ENCODE peak calls at places on chromosome 13, in nine cellular contexts. One of them, this sample, is unnamed.

GRCh38 chr13:28678809-28679208 is 19.9 kb downstream of the POMP start:
- DNase-seq in activated naive CD4-positive, alpha-beta T cell treated with anti-CD3 and anti-CD28 coated beads, Interleukin-2, amount 10 ng/mL, durations not matched to agents 7 days and 5 days: no peak
- DNase-seq in EH: peak
- DNase-seq in AG04450: no peak
- DNase-seq in iPS DF 6.9: no peak
- DNase-seq in heart left ventricle: no peak
- DNase-seq in AG10803: no peak
- DNase-seq in skeletal muscle cell: no peak
- DNase-seq in OCI-LY7: no peak
- DNase-seq in this sample: no peak

GRCh38 chr13:92994056-92994455 is 232.6 kb upstream of the GPC6 start:
- DNase-seq in skeletal muscle cell: peak
- DNase-seq in AG10803: no peak
- DNase-seq in OCI-LY7: no peak
- DNase-seq in EH: no peak
- DNase-seq in heart left ventricle: no peak
- DNase-seq in AG04450: peak
- DNase-seq in iPS DF 6.9: no peak
- DNase-seq in activated naive CD4-positive, alpha-beta T cell treated with anti-CD3 and anti-CD28 coated beads, Interleukin-2, amount 10 ng/mL, durations not matched to agents 7 days and 5 days: no peak
- DNase-seq in this sample: no peak

GRCh38 chr13:48006396-48006795 is 5.3 kb upstream of the SUCLA2 start:
- DNase-seq in AG10803: peak
- DNase-seq in skeletal muscle cell: no peak
- DNase-seq in OCI-LY7: no peak
- DNase-seq in activated naive CD4-positive, alpha-beta T cell treated with anti-CD3 and anti-CD28 coated beads, Interleukin-2, amount 10 ng/mL, durations not matched to agents 7 days and 5 days: no peak
- DNase-seq in heart left ventricle: no peak
- DNase-seq in EH: peak
- DNase-seq in iPS DF 6.9: no peak
- DNase-seq in AG04450: no peak
- DNase-seq in this sample: no peak

GRCh38 chr13:51844862-51845573 is at the start of gene TMEM272:
- DNase-seq in activated naive CD4-positive, alpha-beta T cell treated with anti-CD3 and anti-CD28 coated beads, Interleukin-2, amount 10 ng/mL, durations not matched to agents 7 days and 5 days: peak
- DNase-seq in skeletal muscle cell: no peak
- DNase-seq in AG10803: no peak
- DNase-seq in EH: peak
- DNase-seq in iPS DF 6.9: peak
- DNase-seq in OCI-LY7: peak
- DNase-seq in heart left ventricle: peak
- DNase-seq in AG04450: no peak
- DNase-seq in this sample: peak

GRCh38 chr13:113400621-113401451 is 36.9 kb upstream of the GRTP1 start:
- DNase-seq in OCI-LY7: peak
- DNase-seq in AG10803: peak
- DNase-seq in iPS DF 6.9: no peak
- DNase-seq in EH: peak
- DNase-seq in skeletal muscle cell: no peak
- DNase-seq in AG04450: no peak
- DNase-seq in heart left ventricle: peak
- DNase-seq in activated naive CD4-positive, alpha-beta T cell treated with anti-CD3 and anti-CD28 coated beads, Interleukin-2, amount 10 ng/mL, durations not matched to agents 7 days and 5 days: no peak
- DNase-seq in this sample: no peak

GRCh38 chr13:113452942-113453901 is at the start of gene ADPRHL1:
- DNase-seq in EH: no peak
- DNase-seq in activated naive CD4-positive, alpha-beta T cell treated with anti-CD3 and anti-CD28 coated beads, Interleukin-2, amount 10 ng/mL, durations not matched to agents 7 days and 5 days: no peak
- DNase-seq in heart left ventricle: peak
- DNase-seq in skeletal muscle cell: no peak
- DNase-seq in AG10803: no peak
- DNase-seq in iPS DF 6.9: no peak
- DNase-seq in AG04450: no peak
- DNase-seq in OCI-LY7: no peak
- DNase-seq in this sample: no peak

GRCh38 chr13:27620377-27621115 is at the start of gene LNX2:
- DNase-seq in iPS DF 6.9: peak
- DNase-seq in OCI-LY7: peak
- DNase-seq in AG04450: peak
- DNase-seq in activated naive CD4-positive, alpha-beta T cell treated with anti-CD3 and anti-CD28 coated beads, Interleukin-2, amount 10 ng/mL, durations not matched to agents 7 days and 5 days: peak
- DNase-seq in skeletal muscle cell: peak
- DNase-seq in AG10803: peak
- DNase-seq in EH: peak
- DNase-seq in heart left ventricle: peak
- DNase-seq in this sample: peak

GRCh38 chr13:73684750-73685149 is 449.5 kb downstream of the KLF12 start:
- DNase-seq in AG04450: no peak
- DNase-seq in AG10803: no peak
- DNase-seq in OCI-LY7: no peak
- DNase-seq in EH: no peak
- DNase-seq in skeletal muscle cell: no peak
- DNase-seq in activated naive CD4-positive, alpha-beta T cell treated with anti-CD3 and anti-CD28 coated beads, Interleukin-2, amount 10 ng/mL, durations not matched to agents 7 days and 5 days: no peak
- DNase-seq in iPS DF 6.9: no peak
- DNase-seq in heart left ventricle: no peak
- DNase-seq in this sample: no peak

GRCh38 chr13:35987572-35988513 is 143.3 kb downstream of the DCLK1 start:
- DNase-seq in iPS DF 6.9: no peak
- DNase-seq in AG10803: no peak
- DNase-seq in AG04450: no peak
- DNase-seq in heart left ventricle: no peak
- DNase-seq in activated naive CD4-positive, alpha-beta T cell treated with anti-CD3 and anti-CD28 coated beads, Interleukin-2, amount 10 ng/mL, durations not matched to agents 7 days and 5 days: no peak
- DNase-seq in OCI-LY7: no peak
- DNase-seq in skeletal muscle cell: no peak
- DNase-seq in EH: no peak
- DNase-seq in this sample: no peak

GRCh38 chr13:52978989-52979388 is 49.6 kb upstream of the OLFM4 start:
- DNase-seq in AG04450: no peak
- DNase-seq in skeletal muscle cell: no peak
- DNase-seq in OCI-LY7: no peak
- DNase-seq in EH: no peak
- DNase-seq in activated naive CD4-positive, alpha-beta T cell treated with anti-CD3 and anti-CD28 coated beads, Interleukin-2, amount 10 ng/mL, durations not matched to agents 7 days and 5 days: no peak
- DNase-seq in heart left ventricle: no peak
- DNase-seq in iPS DF 6.9: no peak
- DNase-seq in AG10803: no peak
- DNase-seq in this sample: no peak

GRCh38 chr13:30569901-30570576 is 47.7 kb upstream of the USPL1 start:
- DNase-seq in AG04450: peak
- DNase-seq in skeletal muscle cell: peak
- DNase-seq in AG10803: peak
- DNase-seq in iPS DF 6.9: no peak
- DNase-seq in EH: peak
- DNase-seq in OCI-LY7: no peak
- DNase-seq in heart left ventricle: peak
- DNase-seq in activated naive CD4-positive, alpha-beta T cell treated with anti-CD3 and anti-CD28 coated beads, Interleukin-2, amount 10 ng/mL, durations not matched to agents 7 days and 5 days: no peak
- DNase-seq in this sample: peak

GRCh38 chr13:112738606-112739005 is 48.8 kb downstream of the ATP11A start:
- DNase-seq in activated naive CD4-positive, alpha-beta T cell treated with anti-CD3 and anti-CD28 coated beads, Interleukin-2, amount 10 ng/mL, durations not matched to agents 7 days and 5 days: no peak
- DNase-seq in skeletal muscle cell: no peak
- DNase-seq in OCI-LY7: no peak
- DNase-seq in AG04450: no peak
- DNase-seq in EH: no peak
- DNase-seq in iPS DF 6.9: no peak
- DNase-seq in heart left ventricle: no peak
- DNase-seq in AG10803: no peak
- DNase-seq in this sample: no peak

GRCh38 chr13:65830411-65831172 is 1399.5 kb downstream of the PCDH9 start:
- DNase-seq in iPS DF 6.9: no peak
- DNase-seq in skeletal muscle cell: no peak
- DNase-seq in heart left ventricle: no peak
- DNase-seq in OCI-LY7: no peak
- DNase-seq in AG04450: no peak
- DNase-seq in AG10803: no peak
- DNase-seq in EH: no peak
- DNase-seq in activated naive CD4-positive, alpha-beta T cell treated with anti-CD3 and anti-CD28 coated beads, Interleukin-2, amount 10 ng/mL, durations not matched to agents 7 days and 5 days: no peak
- DNase-seq in this sample: no peak

GRCh38 chr13:19596960-19597361 is 35.6 kb upstream of the TPTE2 start:
- DNase-seq in iPS DF 6.9: no peak
- DNase-seq in activated naive CD4-positive, alpha-beta T cell treated with anti-CD3 and anti-CD28 coated beads, Interleukin-2, amount 10 ng/mL, durations not matched to agents 7 days and 5 days: no peak
- DNase-seq in AG04450: no peak
- DNase-seq in AG10803: no peak
- DNase-seq in skeletal muscle cell: no peak
- DNase-seq in heart left ventricle: no peak
- DNase-seq in OCI-LY7: no peak
- DNase-seq in EH: peak
- DNase-seq in this sample: peak

GRCh38 chr13:99505814-99506269 is 4.6 kb downstream of the TM9SF2 start:
- DNase-seq in skeletal muscle cell: no peak
- DNase-seq in AG04450: no peak
- DNase-seq in OCI-LY7: no peak
- DNase-seq in EH: peak
- DNase-seq in AG10803: peak
- DNase-seq in activated naive CD4-positive, alpha-beta T cell treated with anti-CD3 and anti-CD28 coated beads, Interleukin-2, amount 10 ng/mL, durations not matched to agents 7 days and 5 days: no peak
- DNase-seq in heart left ventricle: no peak
- DNase-seq in iPS DF 6.9: no peak
- DNase-seq in this sample: no peak

GRCh38 chr13:40993987-40994386 is 25.1 kb downstream of the ELF1 start:
- DNase-seq in AG04450: no peak
- DNase-seq in activated naive CD4-positive, alpha-beta T cell treated with anti-CD3 and anti-CD28 coated beads, Interleukin-2, amount 10 ng/mL, durations not matched to agents 7 days and 5 days: no peak
- DNase-seq in EH: no peak
- DNase-seq in skeletal muscle cell: no peak
- DNase-seq in AG10803: no peak
- DNase-seq in OCI-LY7: no peak
- DNase-seq in iPS DF 6.9: peak
- DNase-seq in heart left ventricle: no peak
- DNase-seq in this sample: no peak

GRCh38 chr13:108368240-108368898 is 98.9 kb downstream of the TNFSF13B start:
- DNase-seq in AG10803: no peak
- DNase-seq in AG04450: no peak
- DNase-seq in OCI-LY7: no peak
- DNase-seq in heart left ventricle: no peak
- DNase-seq in EH: no peak
- DNase-seq in activated naive CD4-positive, alpha-beta T cell treated with anti-CD3 and anti-CD28 coated beads, Interleukin-2, amount 10 ng/mL, durations not matched to agents 7 days and 5 days: no peak
- DNase-seq in skeletal muscle cell: no peak
- DNase-seq in iPS DF 6.9: no peak
- DNase-seq in this sample: no peak

GRCh38 chr13:43387880-43388279 is 364.5 kb downstream of the DNAJC15 start:
- DNase-seq in heart left ventricle: no peak
- DNase-seq in EH: no peak
- DNase-seq in AG04450: no peak
- DNase-seq in skeletal muscle cell: no peak
- DNase-seq in activated naive CD4-positive, alpha-beta T cell treated with anti-CD3 and anti-CD28 coated beads, Interleukin-2, amount 10 ng/mL, durations not matched to agents 7 days and 5 days: no peak
- DNase-seq in OCI-LY7: no peak
- DNase-seq in AG10803: no peak
- DNase-seq in iPS DF 6.9: no peak
- DNase-seq in this sample: no peak

GRCh38 chr13:51502206-51502651 is 49.4 kb upstream of the INTS6 start:
- DNase-seq in AG10803: no peak
- DNase-seq in heart left ventricle: no peak
- DNase-seq in OCI-LY7: no peak
- DNase-seq in activated naive CD4-positive, alpha-beta T cell treated with anti-CD3 and anti-CD28 coated beads, Interleukin-2, amount 10 ng/mL, durations not matched to agents 7 days and 5 days: no peak
- DNase-seq in skeletal muscle cell: no peak
- DNase-seq in EH: peak
- DNase-seq in iPS DF 6.9: no peak
- DNase-seq in AG04450: no peak
- DNase-seq in this sample: no peak

GRCh38 chr13:48944221-48944620 is 31.5 kb upstream of the FNDC3A start:
- DNase-seq in EH: no peak
- DNase-seq in iPS DF 6.9: no peak
- DNase-seq in AG04450: no peak
- DNase-seq in heart left ventricle: no peak
- DNase-seq in skeletal muscle cell: peak
- DNase-seq in OCI-LY7: no peak
- DNase-seq in AG10803: no peak
- DNase-seq in activated naive CD4-positive, alpha-beta T cell treated with anti-CD3 and anti-CD28 coated beads, Interleukin-2, amount 10 ng/mL, durations not matched to agents 7 days and 5 days: no peak
- DNase-seq in this sample: no peak

GRCh38 chr13:74136089-74136658 is 2.0 kb upstream of the KLF12 start:
- DNase-seq in heart left ventricle: peak
- DNase-seq in iPS DF 6.9: no peak
- DNase-seq in OCI-LY7: peak
- DNase-seq in AG10803: peak
- DNase-seq in skeletal muscle cell: no peak
- DNase-seq in AG04450: no peak
- DNase-seq in EH: peak
- DNase-seq in activated naive CD4-positive, alpha-beta T cell treated with anti-CD3 and anti-CD28 coated beads, Interleukin-2, amount 10 ng/mL, durations not matched to agents 7 days and 5 days: peak
- DNase-seq in this sample: peak

GRCh38 chr13:51804295-51805172 is 571 bp upstream of the DHRS12 start:
- DNase-seq in activated naive CD4-positive, alpha-beta T cell treated with anti-CD3 and anti-CD28 coated beads, Interleukin-2, amount 10 ng/mL, durations not matched to agents 7 days and 5 days: no peak
- DNase-seq in iPS DF 6.9: no peak
- DNase-seq in AG04450: no peak
- DNase-seq in OCI-LY7: no peak
- DNase-seq in EH: no peak
- DNase-seq in skeletal muscle cell: no peak
- DNase-seq in heart left ventricle: peak
- DNase-seq in AG10803: no peak
- DNase-seq in this sample: no peak

GRCh38 chr13:112353856-112354255 is 22.3 kb upstream of the SPACA7 start:
- DNase-seq in EH: no peak
- DNase-seq in AG04450: no peak
- DNase-seq in iPS DF 6.9: no peak
- DNase-seq in AG10803: no peak
- DNase-seq in OCI-LY7: no peak
- DNase-seq in skeletal muscle cell: no peak
- DNase-seq in activated naive CD4-positive, alpha-beta T cell treated with anti-CD3 and anti-CD28 coated beads, Interleukin-2, amount 10 ng/mL, durations not matched to agents 7 days and 5 days: no peak
- DNase-seq in heart left ventricle: no peak
- DNase-seq in this sample: no peak

GRCh38 chr13:97226788-97227627 is 4.9 kb downstream of the MBNL2 start:
- DNase-seq in OCI-LY7: peak
- DNase-seq in activated naive CD4-positive, alpha-beta T cell treated with anti-CD3 and anti-CD28 coated beads, Interleukin-2, amount 10 ng/mL, durations not matched to agents 7 days and 5 days: peak
- DNase-seq in iPS DF 6.9: no peak
- DNase-seq in heart left ventricle: no peak
- DNase-seq in AG10803: no peak
- DNase-seq in skeletal muscle cell: no peak
- DNase-seq in EH: peak
- DNase-seq in AG04450: no peak
- DNase-seq in this sample: no peak

GRCh38 chr13:35720690-35721554 is 244.4 kb upstream of the MAB21L1 start:
- DNase-seq in skeletal muscle cell: no peak
- DNase-seq in heart left ventricle: peak
- DNase-seq in EH: peak
- DNase-seq in activated naive CD4-positive, alpha-beta T cell treated with anti-CD3 and anti-CD28 coated beads, Interleukin-2, amount 10 ng/mL, durations not matched to agents 7 days and 5 days: peak
- DNase-seq in AG10803: peak
- DNase-seq in OCI-LY7: peak
- DNase-seq in iPS DF 6.9: peak
- DNase-seq in AG04450: no peak
- DNase-seq in this sample: peak

GRCh38 chr13:108302279-108302678 is 32.8 kb downstream of the TNFSF13B start:
- DNase-seq in OCI-LY7: no peak
- DNase-seq in AG04450: no peak
- DNase-seq in iPS DF 6.9: no peak
- DNase-seq in AG10803: no peak
- DNase-seq in heart left ventricle: no peak
- DNase-seq in skeletal muscle cell: no peak
- DNase-seq in EH: peak
- DNase-seq in activated naive CD4-positive, alpha-beta T cell treated with anti-CD3 and anti-CD28 coated beads, Interleukin-2, amount 10 ng/mL, durations not matched to agents 7 days and 5 days: no peak
- DNase-seq in this sample: no peak

GRCh38 chr13:109156181-109156935 is 526.9 kb downstream of the MYO16 start:
- DNase-seq in skeletal muscle cell: peak
- DNase-seq in activated naive CD4-positive, alpha-beta T cell treated with anti-CD3 and anti-CD28 coated beads, Interleukin-2, amount 10 ng/mL, durations not matched to agents 7 days and 5 days: no peak
- DNase-seq in iPS DF 6.9: no peak
- DNase-seq in AG04450: peak
- DNase-seq in heart left ventricle: peak
- DNase-seq in AG10803: peak
- DNase-seq in EH: peak
- DNase-seq in OCI-LY7: no peak
- DNase-seq in this sample: peak

GRCh38 chr13:44698076-44698475 is 121.9 kb upstream of the TSC22D1 start:
- DNase-seq in heart left ventricle: no peak
- DNase-seq in OCI-LY7: no peak
- DNase-seq in activated naive CD4-positive, alpha-beta T cell treated with anti-CD3 and anti-CD28 coated beads, Interleukin-2, amount 10 ng/mL, durations not matched to agents 7 days and 5 days: no peak
- DNase-seq in AG10803: no peak
- DNase-seq in AG04450: no peak
- DNase-seq in EH: no peak
- DNase-seq in skeletal muscle cell: no peak
- DNase-seq in iPS DF 6.9: no peak
- DNase-seq in this sample: no peak

GRCh38 chr13:43348397-43348796 is 325.0 kb downstream of the DNAJC15 start:
- DNase-seq in AG10803: no peak
- DNase-seq in heart left ventricle: no peak
- DNase-seq in skeletal muscle cell: no peak
- DNase-seq in activated naive CD4-positive, alpha-beta T cell treated with anti-CD3 and anti-CD28 coated beads, Interleukin-2, amount 10 ng/mL, durations not matched to agents 7 days and 5 days: no peak
- DNase-seq in EH: no peak
- DNase-seq in iPS DF 6.9: no peak
- DNase-seq in AG04450: no peak
- DNase-seq in OCI-LY7: no peak
- DNase-seq in this sample: peak

GRCh38 chr13:67416047-67416925 is 186.2 kb upstream of the PCDH9 start:
- DNase-seq in activated naive CD4-positive, alpha-beta T cell treated with anti-CD3 and anti-CD28 coated beads, Interleukin-2, amount 10 ng/mL, durations not matched to agents 7 days and 5 days: no peak
- DNase-seq in skeletal muscle cell: peak
- DNase-seq in EH: no peak
- DNase-seq in iPS DF 6.9: peak
- DNase-seq in OCI-LY7: peak
- DNase-seq in AG10803: peak
- DNase-seq in heart left ventricle: no peak
- DNase-seq in AG04450: peak
- DNase-seq in this sample: no peak

GRCh38 chr13:95553614-95554385 is 1.3 kb downstream of the CLDN10 start:
- DNase-seq in OCI-LY7: no peak
- DNase-seq in EH: no peak
- DNase-seq in activated naive CD4-positive, alpha-beta T cell treated with anti-CD3 and anti-CD28 coated beads, Interleukin-2, amount 10 ng/mL, durations not matched to agents 7 days and 5 days: no peak
- DNase-seq in AG04450: no peak
- DNase-seq in heart left ventricle: no peak
- DNase-seq in AG10803: no peak
- DNase-seq in iPS DF 6.9: no peak
- DNase-seq in skeletal muscle cell: no peak
- DNase-seq in this sample: no peak

This sample was measured in RPMI7951.